ENCODE peak calls at places on chromosomes 12 and 14, in seven cellular contexts. X, U, M, N, S, B and T are unnamed samples.
A peak's percentile ranks its signal among the peaks of the same experiment; 100 is the strongest.

GRCh38 chr14:23405516-23406025 is 2.5 kb downstream of the MYH6 start:
- DNase-seq in B (no peak), N (no peak), S (no peak), X (no peak), M (no peak), U (no peak), T (no peak)

GRCh38 chr12:110012137-110012536 is 12.9 kb downstream of the ANKRD13A start:
- DNase-seq in N (no peak), M (peak; percentile 81), B (no peak), X (no peak), S (peak; percentile 54), U (no peak), T (no peak)

GRCh38 chr14:24394275-24394674 is 4.5 kb upstream of the NYNRIN start:
- DNase-seq in X (no peak), U (no peak), S (no peak), N (no peak), B (no peak), M (no peak), T (no peak)

GRCh38 chr12:117030187-117030896 is 68.9 kb downstream of the TESC start:
- DNase-seq in X (no peak), B (no peak), S (no peak), N (no peak), U (no peak), M (no peak), T (no peak)

GRCh38 chr12:76591461-76591860 is 31.9 kb upstream of the OSBPL8 start:
- DNase-seq in X (no peak), U (no peak), B (no peak), M (peak; percentile 11), N (no peak), S (peak; percentile 61), T (peak; percentile 16)

GRCh38 chr12:53781218-53781801 is 29.5 kb upstream of the CISTR start:
- DNase-seq in X (no peak), U (no peak), N (no peak), M (no peak), B (no peak), S (no peak), T (no peak)

GRCh38 chr12:106774808-106775524 is 484 bp downstream of the RIC8B start:
- DNase-seq in N (no peak), M (no peak), U (no peak), B (peak; percentile 15), X (no peak), S (no peak), T (no peak)

GRCh38 chr12:70121562-70121961 is 121.7 kb upstream of the CNOT2 start:
- DNase-seq in S (no peak), N (no peak), X (no peak), M (peak; percentile 25), B (no peak), U (no peak), T (no peak)

GRCh38 chr12:49279706-49280159 is 14.9 kb downstream of the TUBA1C start:
- DNase-seq in N (no peak), S (no peak), X (no peak), B (no peak), M (peak; percentile 69), U (no peak), T (no peak)

GRCh38 chr12:50132505-50133135 is 20.6 kb downstream of the COX14 start:
- DNase-seq in X (no peak), B (no peak), U (no peak), M (peak; percentile 64), S (peak; percentile 18), N (peak; percentile 29), T (peak; percentile 56)

GRCh38 chr12:106227641-106228319 is 20.0 kb downstream of the CKAP4 start:
- DNase-seq in S (peak; percentile 65), N (no peak), U (no peak), X (peak; percentile 34), B (no peak), M (peak; percentile 75), T (no peak)

GRCh38 chr12:119158004-119158776 is 20.5 kb upstream of the HSPB8 start:
- DNase-seq in B (no peak), U (no peak), X (no peak), M (no peak), S (no peak), N (no peak), T (no peak)

GRCh38 chr12:6944381-6945186 is 762 bp downstream of the C12orf57 start:
- DNase-seq in U (no peak), N (no peak), S (peak; percentile 91), X (peak; percentile 81), M (peak; percentile 76), B (peak; percentile 94), T (peak; percentile 93)

GRCh38 chr14:26808407-26808806 is 210.6 kb upstream of the NOVA1 start:
- DNase-seq in N (no peak), M (peak; percentile 21), U (no peak), B (no peak), X (no peak), S (peak; percentile 74), T (no peak)

GRCh38 chr12:31232361-31232965 is 93.5 kb downstream of the SINHCAF start:
- DNase-seq in U (no peak), N (no peak), B (no peak), S (no peak), X (no peak), M (no peak), T (no peak)

GRCh38 chr12:57674691-57675090 is 19.2 kb upstream of the OS9 start:
- DNase-seq in U (no peak), S (no peak), X (no peak), M (no peak), B (no peak), N (no peak), T (no peak)

GRCh38 chr14:93800038-93800937 is 12.0 kb upstream of the PRIMA1 start:
- DNase-seq in X (no peak), U (peak; percentile 66), M (no peak), B (no peak), N (no peak), S (no peak), T (no peak)

GRCh38 chr12:78245111-78245510 is 414.4 kb downstream of the NAV3 start:
- DNase-seq in S (no peak), N (no peak), X (no peak), M (no peak), B (no peak), U (no peak), T (no peak)

GRCh38 chr12:21697829-21698630 is 40.4 kb upstream of the LDHB start:
- DNase-seq in X (no peak), S (peak; percentile 20), B (no peak), N (no peak), M (peak; percentile 43), U (no peak), T (peak; percentile 19)

GRCh38 chr12:64418209-64418608 is 14.0 kb downstream of the XPOT start:
- DNase-seq in N (no peak), M (no peak), B (no peak), X (no peak), S (no peak), U (no peak), T (no peak)

GRCh38 chr12:124568431-124569374 is 1.3 kb upstream of the NCOR2 start:
- DNase-seq in U (no peak), S (peak; percentile 95), X (peak; percentile 77), N (no peak), B (peak; percentile 81), M (peak; percentile 85), T (peak; percentile 82)

GRCh38 chr12:26768611-26769603 is 64.1 kb downstream of the ITPR2 start:
- DNase-seq in N (no peak), U (no peak), S (no peak), X (no peak), B (no peak), M (peak; percentile 90), T (no peak)

GRCh38 chr14:70905316-70905715 is 1.9 kb upstream of the PCNX1 start:
- DNase-seq in S (peak; percentile 80), N (no peak), M (no peak), X (no peak), B (peak; percentile 74), U (no peak), T (peak; percentile 79)

GRCh38 chr12:60264094-60264493 is 668.3 kb downstream of the SLC16A7 start:
- DNase-seq in X (no peak), S (no peak), M (no peak), U (no peak), N (no peak), B (no peak), T (no peak)

GRCh38 chr14:95353007-95353406 is 33.3 kb upstream of the CLMN start:
- DNase-seq in M (no peak), X (no peak), S (no peak), N (no peak), U (no peak), B (no peak), T (no peak)

GRCh38 chr14:68608235-68608962 is 184.5 kb downstream of the ZFP36L1 start:
- DNase-seq in B (peak; percentile 55), S (no peak), N (no peak), M (no peak), X (no peak), U (no peak), T (no peak)

GRCh38 chr12:102372112-102372511 is 108.3 kb downstream of the IGF1 start:
- DNase-seq in S (no peak), B (no peak), U (no peak), X (no peak), N (no peak), M (no peak), T (no peak)

GRCh38 chr14:91829511-91829910 is 37.8 kb downstream of the TC2N start:
- DNase-seq in M (peak; percentile 45), X (no peak), N (peak; percentile 14), S (no peak), B (no peak), U (no peak), T (no peak)

GRCh38 chr12:130041983-130042812 is 120.1 kb upstream of the FZD10 start:
- DNase-seq in B (no peak), S (no peak), X (no peak), N (no peak), U (no peak), M (no peak), T (no peak)

GRCh38 chr14:100305446-100306255 is 593 bp downstream of the SLC25A29 start:
- DNase-seq in X (no peak), N (peak; percentile 64), S (no peak), M (no peak), U (no peak), B (peak; percentile 33), T (no peak)

GRCh38 chr12:22672951-22673350 is 48.0 kb downstream of the ETNK1 start:
- DNase-seq in X (no peak), B (no peak), M (peak; percentile 37), N (no peak), U (no peak), S (peak; percentile 65), T (peak; percentile 79)